ENCODE peak calls at places on chromosomes 5 and 9, in four cellular contexts. R is esophagus squamous epithelium, V is ACHN, E is nucleus accumbens. T is an unnamed sample.
A peak's percentile ranks its signal among the peaks of the same experiment; 100 is the strongest.

GRCh38 chr5:146872191-146872590 is 6.4 kb downstream of the PPP2R2B start:
- DNase-seq in R (no peak), V (no peak), E (no peak), T (no peak)

GRCh38 chr5:154248691-154249090 is 58.2 kb downstream of the GALNT10 start:
- DNase-seq in R (no peak), V (no peak), E (no peak), T (no peak)

GRCh38 chr9:134189167-134189474 is 24.8 kb upstream of the RNU6ATAC start:
- DNase-seq in R (no peak), V (no peak), E (no peak), T (no peak)

GRCh38 chr5:99449786-99450185 is 521.0 kb upstream of the CHD1 start:
- DNase-seq in R (no peak), V (peak; percentile 43), E (no peak), T (no peak)

GRCh38 chr5:40754381-40755092 is 1.2 kb downstream of the TTC33 start:
- DNase-seq in R (no peak), V (no peak), E (no peak), T (no peak)

GRCh38 chr9:93533863-93534262 is 42.5 kb upstream of the PHF2 start:
- DNase-seq in R (no peak), V (no peak), E (no peak), T (no peak)

GRCh38 chr9:7561527-7561926 is 238.1 kb downstream of the DMAC1 start:
- DNase-seq in R (no peak), V (no peak), E (no peak), T (no peak)

GRCh38 chr9:133864011-133864410 is 125.9 kb upstream of the SARDH start:
- DNase-seq in R (no peak), V (no peak), E (no peak), T (no peak)

GRCh38 chr5:93078082-93079038 is 502.7 kb downstream of the NR2F1-AS1 start:
- DNase-seq in R (no peak), V (peak; percentile 65), E (no peak), T (peak; percentile 40)

GRCh38 chr5:179608131-179608581 is 15.3 kb downstream of the HNRNPH1 start:
- DNase-seq in R (no peak), V (no peak), E (no peak), T (peak; percentile 42)

GRCh38 chr5:163339148-163339547 is 98.2 kb upstream of the CCNG1 start:
- DNase-seq in R (no peak), V (no peak), E (no peak), T (no peak)

GRCh38 chr5:685262-686171 is 7.6 kb downstream of the TPPP start:
- DNase-seq in R (no peak), V (no peak), E (no peak), T (no peak)

GRCh38 chr9:87973122-87973521 is 1.2 kb downstream of the CDK20 start:
- DNase-seq in R (no peak), V (no peak), E (no peak), T (no peak)

GRCh38 chr5:133796186-133796585 is 172.2 kb downstream of the C5orf15 start:
- DNase-seq in R (no peak), V (no peak), E (no peak), T (no peak)

GRCh38 chr9:16884952-16885513 is 14.6 kb upstream of the BNC2 start:
- DNase-seq in R (no peak), V (no peak), E (no peak), T (no peak)

GRCh38 chr9:82539126-82539525 is 523.8 kb downstream of the RASEF start:
- DNase-seq in R (no peak), V (no peak), E (no peak), T (no peak)

T was measured in putamen.